ENCODE peak calls at places on chromosomes 11 and 22, in six cellular contexts. Q, Z, M, A, F and U are unnamed samples. For H3K79me2, the result is how much of the 10 kb centered on the place peaks cover.

GRCh38 chr11:131666617-131667016 is 296.2 kb downstream of the NTM start:
- DNase-seq in Q (peak), Z (no peak), M (peak), A (peak), F (no peak), U (peak)

GRCh38 chr11:112523477-112523876 is 262.8 kb upstream of the PLET1 start:
- DNase-seq in Q (no peak), Z (no peak), M (no peak), A (peak), F (peak), U (no peak)

GRCh38 chr11:42571486-42572230 is 740.1 kb upstream of the API5 start:
- DNase-seq in Q (no peak), Z (no peak), M (no peak), A (no peak), F (no peak), U (no peak)

GRCh38 chr11:75468534-75469340 is 35.7 kb upstream of the KLHL35 start:
- DNase-seq in Q (peak), Z (no peak), M (peak), A (peak), F (peak), U (peak)

GRCh38 chr11:72228229-72228843 is 3.8 kb downstream of the INPPL1 start:
- DNase-seq in Q (no peak), Z (no peak), M (no peak), A (peak), F (no peak), U (peak)

GRCh38 chr11:44854146-44854545 is 96.5 kb downstream of the TP53I11 start:
- DNase-seq in Q (no peak), Z (no peak), M (no peak), A (no peak), F (no peak), U (no peak)

GRCh38 chr11:61828629-61829407 is 718 bp downstream of the FADS2 start:
- DNase-seq in Q (peak), Z (no peak), M (peak), A (peak), F (peak), U (peak)

GRCh38 chr11:133928628-133929059 is 28.1 kb downstream of the IGSF9B start:
- DNase-seq in Q (no peak), Z (no peak), M (no peak), A (peak), F (peak), U (no peak)

GRCh38 chr11:15675683-15676082 is 561.0 kb downstream of the INSC start:
- DNase-seq in Q (no peak), Z (no peak), M (peak), A (no peak), F (no peak), U (no peak)

GRCh38 chr11:114196994-114197702 is 99.1 kb upstream of the NNMT start:
- DNase-seq in Q (no peak), Z (no peak), M (peak), A (no peak), F (no peak), U (no peak)

GRCh38 chr11:111745719-111746504 is 20.3 kb downstream of the PPP2R1B start:
- DNase-seq in Q (peak), Z (no peak), M (peak), A (peak), F (no peak), U (no peak)

GRCh38 chr11:17188675-17189074 is 19.1 kb downstream of the PIK3C2A start:
- DNase-seq in Q (no peak), Z (no peak), M (no peak), A (no peak), F (no peak), U (no peak)

GRCh38 chr11:64334764-64335741 is 5.0 kb upstream of the CCDC88B start:
- DNase-seq in Q (peak), Z (peak), M (peak), A (peak), F (peak), U (peak)

GRCh38 chr11:107043242-107043991 is 25.1 kb upstream of the GUCY1A2 start:
- DNase-seq in Q (peak), Z (no peak), M (peak), A (peak), F (no peak), U (peak)

GRCh38 chr11:8056810-8057463 is 24.1 kb upstream of the TUB start:
- DNase-seq in Q (peak), Z (no peak), M (peak), A (peak), F (no peak), U (peak)

GRCh38 chr11:94823127-94823732 is 55.1 kb downstream of the AMOTL1 start:
- DNase-seq in Q (no peak), Z (no peak), M (no peak), A (no peak), F (no peak), U (no peak)

GRCh38 chr22:41369089-41369745 is 12.5 kb upstream of the TEF start:
- DNase-seq in Q (no peak), Z (no peak), M (no peak), A (no peak), F (no peak), U (peak)

GRCh38 chr22:24028533-24028932 is 17.4 kb downstream of the CABIN1 start:
- DNase-seq in Q (no peak), Z (peak), M (no peak), A (no peak), F (no peak), U (no peak)

GRCh38 chr11:28739489-28740280 is 631.5 kb downstream of the METTL15 start:
- DNase-seq in Q (no peak), Z (no peak), M (no peak), A (no peak), F (no peak), U (no peak)

GRCh38 chr11:88435405-88435804 is 97.9 kb upstream of the CTSC start:
- DNase-seq in Q (no peak), Z (no peak), M (peak), A (no peak), F (no peak), U (no peak)

DNA sequence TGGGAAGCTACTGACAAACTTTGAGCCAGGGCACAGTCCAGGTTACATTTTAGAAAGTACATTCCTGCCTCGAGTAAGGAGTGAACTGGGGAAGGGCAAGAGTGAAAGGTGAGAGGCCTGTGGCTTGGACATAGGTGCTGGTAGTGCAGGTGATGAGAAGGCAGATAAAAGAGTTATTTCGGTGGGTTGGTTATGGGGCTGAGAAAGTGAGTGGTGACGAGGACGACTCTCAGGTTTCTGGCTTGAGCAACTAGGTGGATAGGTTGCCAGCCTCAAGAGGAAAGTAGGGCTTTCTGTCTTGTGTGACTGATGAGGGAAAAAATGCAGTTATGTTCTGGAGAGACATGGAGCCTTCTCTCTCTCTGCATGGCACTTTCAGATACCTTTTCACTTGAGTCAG is 3.7 kb downstream of the POLR2F start:
- DNase-seq in Q (no peak), Z (no peak), M (no peak), A (no peak), F (no peak), U (no peak)
- H3K79me2 ChIP-seq in Q (under half), Z (under half), M (under half), A (under half), F (under half), U (under half)

GRCh38 chr11:69656536-69657455 is 15.8 kb downstream of the CCND1 start:
- DNase-seq in Q (no peak), Z (no peak), M (no peak), A (peak), F (peak), U (peak)
- H3K27ac ChIP-seq in Q (no peak), Z (no peak), M (no peak), A (no peak), F (no peak), U (no peak)

GRCh38 chr22:20201837-20202392 is 51.1 kb upstream of the CCDC188 start:
- DNase-seq in Q (no peak), Z (no peak), M (no peak), A (no peak), F (no peak), U (no peak)
- H3K79me2 ChIP-seq in Q (under half), Z (under half), M (under half), A (under half), F (under half), U (under half)

GRCh38 chr11:70628881-70629844 is 230.8 kb downstream of the CTTN start:
- DNase-seq in Q (no peak), Z (no peak), M (no peak), A (no peak), F (peak), U (peak)
- H3K27ac ChIP-seq in Q (no peak), Z (no peak), M (no peak), A (no peak), F (no peak), U (no peak)

GRCh38 chr11:12749442-12749841 is 75.2 kb downstream of the TEAD1 start:
- DNase-seq in Q (no peak), Z (no peak), M (no peak), A (no peak), F (no peak), U (no peak)
- H3K79me2 ChIP-seq in Q (half or more), Z (under half), M (half or more), A (half or more), F (half or more), U (half or more)

DNA sequence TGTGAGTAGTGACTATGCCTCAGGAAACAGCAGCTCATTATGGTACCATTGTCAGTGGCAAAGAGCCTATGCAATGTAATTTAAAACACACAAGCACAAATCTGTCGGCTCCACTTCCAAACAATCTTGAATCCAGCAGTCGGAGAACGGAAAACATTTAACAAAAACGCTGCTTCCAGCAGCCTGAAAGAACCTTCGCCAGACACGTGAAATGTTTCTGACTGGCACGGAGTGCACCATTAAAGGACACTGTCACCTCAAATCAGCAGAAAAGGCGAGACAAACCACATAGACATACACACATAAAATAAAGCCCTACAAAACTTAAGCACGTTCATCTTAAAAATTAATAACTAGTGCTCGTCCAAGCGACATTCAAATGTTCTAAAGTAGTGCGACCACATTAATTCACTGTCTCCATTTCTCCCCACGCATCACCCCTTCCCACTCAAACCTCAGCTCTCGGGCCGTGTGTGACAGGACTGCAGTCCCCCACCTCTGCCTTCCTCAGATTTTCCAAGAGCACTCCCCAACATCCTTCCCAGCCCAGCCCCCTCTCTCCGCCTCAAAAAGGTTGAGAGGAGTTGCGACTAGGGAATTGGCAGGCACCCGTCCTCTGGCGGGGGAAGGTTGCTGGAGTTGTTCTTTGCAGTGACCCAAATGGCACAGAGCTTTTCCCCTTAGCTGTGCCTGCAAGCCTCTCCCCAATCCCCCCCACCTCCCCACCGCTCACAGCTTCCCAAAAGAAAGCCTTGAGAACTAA is 638 bp downstream of the RAB30 start:
- DNase-seq in Q (no peak), Z (no peak), M (peak), A (peak), F (peak), U (no peak)
- H3K27ac ChIP-seq in Q (peak), Z (peak), M (peak), A (peak), F (peak), U (peak)

GRCh38 chr11:27444801-27445215 is 27.8 kb downstream of the LGR4 start:
- DNase-seq in Q (no peak), Z (no peak), M (no peak), A (no peak), F (no peak), U (no peak)

GRCh38 chr11:27440090-27440489 is 32.5 kb downstream of the LGR4 start:
- DNase-seq in Q (no peak), Z (no peak), M (no peak), A (no peak), F (no peak), U (no peak)

GRCh38 chr11:27445625-27446024 is 27.0 kb downstream of the LGR4 start:
- DNase-seq in Q (no peak), Z (no peak), M (no peak), A (no peak), F (no peak), U (no peak)

GRCh38 chr11:27447288-27447914 is 25.2 kb downstream of the LGR4 start:
- DNase-seq in Q (peak), Z (no peak), M (no peak), A (peak), F (no peak), U (no peak)

DNA sequence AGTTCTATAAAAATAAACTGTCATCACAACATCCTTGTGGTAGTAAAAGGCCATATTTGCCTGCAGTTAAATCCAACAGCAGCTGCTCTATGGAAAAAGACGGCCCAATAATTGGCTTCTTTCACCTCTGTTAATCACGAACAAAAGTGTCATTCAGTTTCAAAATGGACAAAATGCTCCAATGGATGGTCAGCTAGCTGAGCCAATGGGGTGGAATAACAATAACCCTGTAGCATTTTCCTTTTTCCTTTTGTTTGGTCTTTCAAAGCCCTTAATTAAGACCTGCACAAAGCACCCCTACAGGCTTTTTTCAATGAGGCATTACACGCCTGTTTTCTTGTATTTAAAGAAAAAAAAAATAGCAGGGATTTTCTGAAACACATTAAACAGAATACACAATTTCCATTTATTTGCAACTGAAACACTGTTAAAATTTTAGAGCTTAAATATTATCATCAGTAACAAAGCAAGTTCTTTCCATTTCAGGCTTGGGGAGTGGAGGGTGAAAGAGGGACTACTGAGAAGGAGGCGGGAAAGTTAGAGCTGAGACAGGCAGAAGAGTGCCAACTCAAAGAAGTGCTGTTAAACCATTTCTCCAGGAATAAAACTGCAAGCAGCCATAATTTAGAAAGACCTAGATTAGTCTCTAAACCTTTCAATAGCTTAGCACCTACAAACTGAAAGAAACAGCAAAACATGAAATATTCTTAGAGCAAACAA is 28.7 kb downstream of the LGR4 start:
- DNase-seq in Q (no peak), Z (no peak), M (no peak), A (no peak), F (no peak), U (no peak)
- H3K79me2 ChIP-seq in Q (half or more), Z (under half), M (under half), A (half or more), F (under half), U (half or more)

DNA sequence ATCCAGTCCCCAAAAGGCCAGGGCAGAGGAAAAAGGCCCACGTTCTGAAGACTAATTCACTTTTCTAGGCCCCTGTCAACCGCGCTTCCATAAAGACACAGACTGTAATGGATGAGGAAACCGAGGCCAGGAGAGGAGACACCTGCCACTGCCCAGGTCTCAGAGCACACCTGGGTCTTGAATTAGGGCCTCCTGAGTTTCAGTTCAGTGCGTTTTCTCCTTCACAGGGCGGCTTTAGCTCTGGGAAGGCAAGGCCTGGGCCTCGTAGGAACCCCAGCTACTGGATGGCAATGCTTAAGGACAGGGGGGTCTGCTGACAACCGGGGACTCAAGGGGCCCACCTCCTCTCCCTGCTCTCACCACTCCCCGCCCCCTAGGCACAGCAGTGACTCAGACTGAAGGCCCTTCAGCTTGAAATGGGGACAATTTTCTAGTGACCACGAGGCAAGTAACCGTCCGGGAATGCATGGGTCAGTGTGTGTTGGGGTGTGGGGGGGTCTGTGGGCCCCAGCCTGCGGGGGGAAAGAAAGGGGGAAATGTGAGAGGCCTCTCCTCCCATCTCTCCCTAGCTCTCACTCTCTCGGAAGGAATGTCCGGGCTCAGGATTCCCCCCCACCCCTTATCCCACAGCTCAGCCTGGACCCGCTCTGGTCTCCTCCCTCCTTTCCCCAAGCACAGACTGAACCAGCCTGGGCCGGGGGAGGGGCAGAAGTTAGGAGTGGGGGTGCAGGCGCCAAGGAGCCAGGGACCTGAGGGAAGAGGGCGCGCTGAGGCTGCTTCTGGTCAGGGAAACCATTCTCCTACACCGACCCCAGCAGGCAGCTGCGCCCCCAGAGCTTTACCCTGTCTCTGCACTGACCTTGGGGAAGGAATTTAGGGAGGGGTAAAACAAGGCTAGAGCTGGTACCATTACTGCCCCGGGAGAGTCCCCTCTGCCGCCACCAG is 17.2 kb downstream of the CREB3L1 start:
- DNase-seq in Q (peak), Z (no peak), M (peak), A (peak), F (peak), U (peak)
- H3K27ac ChIP-seq in Q (peak), Z (no peak), M (peak), A (peak), F (peak), U (peak)

GRCh38 chr22:31753005-31753633 is 700 bp upstream of the DEPDC5 start:
- DNase-seq in Q (no peak), Z (peak), M (no peak), A (peak), F (peak), U (peak)

GRCh38 chr22:31752096-31752847 is 1.5 kb upstream of the DEPDC5 start:
- DNase-seq in Q (no peak), Z (no peak), M (no peak), A (no peak), F (no peak), U (no peak)

GRCh38 chr22:31749636-31750364 is at the start of gene PRR14L:
- DNase-seq in Q (peak), Z (peak), M (peak), A (peak), F (peak), U (peak)

GRCh38 chr22:31748490-31748889 is 1.4 kb downstream of the PRR14L start:
- DNase-seq in Q (no peak), Z (no peak), M (no peak), A (peak), F (no peak), U (no peak)

DNA sequence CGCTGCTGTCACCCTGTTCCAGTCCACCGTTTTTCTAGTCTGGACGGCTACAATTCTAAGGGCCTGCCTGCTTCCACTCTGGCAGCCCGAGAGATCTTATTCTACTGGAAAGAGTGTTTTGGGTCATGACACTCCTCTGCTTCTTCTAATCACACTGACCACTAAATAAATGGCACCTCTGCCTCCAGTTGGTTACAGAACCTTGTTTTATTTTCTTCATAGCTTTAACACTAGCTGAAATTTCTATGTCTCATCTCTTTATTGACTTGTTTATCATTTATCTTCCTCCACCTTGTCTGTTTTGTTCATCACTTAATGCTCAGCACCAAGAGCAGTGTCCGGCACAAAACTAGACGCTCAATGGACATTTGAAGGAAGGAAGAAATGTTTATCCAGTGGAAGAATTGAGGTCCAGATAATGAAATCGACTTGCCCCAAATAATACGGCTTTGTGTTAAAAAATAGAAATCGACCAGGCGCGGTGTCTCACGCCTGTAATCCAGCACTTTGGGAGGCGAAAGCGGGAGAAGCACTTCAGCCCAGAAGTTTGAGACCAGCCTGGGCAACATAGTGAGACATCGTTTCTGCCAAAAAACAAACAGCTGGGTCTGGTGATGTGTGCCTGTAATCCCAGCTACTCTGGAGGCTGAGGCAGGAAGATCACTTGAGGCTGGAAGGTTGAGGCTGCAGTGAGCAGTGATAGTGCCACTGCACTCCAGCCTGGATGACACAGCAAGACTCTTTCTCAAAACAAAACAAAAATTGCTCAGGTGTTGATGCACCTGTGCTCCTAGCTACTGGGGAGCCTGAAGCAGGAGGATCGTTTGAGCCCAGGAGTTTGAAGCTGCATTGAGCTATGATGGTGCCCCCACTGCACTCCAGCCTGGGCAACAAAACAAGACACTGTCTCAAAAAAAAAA is 693 bp upstream of the PRR14L start:
- DNase-seq in Q (no peak), Z (peak), M (no peak), A (no peak), F (no peak), U (no peak)
- H3K79me2 ChIP-seq in Q (half or more), Z (half or more), M (under half), A (half or more), F (under half), U (under half)